ENCODE peak calls at places on chromosome 17, in eight cellular contexts. One of them, this sample, is unnamed.

GRCh38 chr17:77842148-77842905 is 116.2 kb upstream of the TNRC6C start:
- DNase-seq in A549: no peak
- DNase-seq in myocyte: no peak
- DNase-seq in adrenal gland: no peak
- DNase-seq in NT2/D1: no peak
- DNase-seq in neuronal stem cell: no peak
- DNase-seq in GM12865: no peak
- DNase-seq in neural progenitor cell: no peak
- DNase-seq in this sample: peak; percentile 77

GRCh38 chr17:81400154-81400938 is 5.1 kb downstream of the BAHCC1 start:
- DNase-seq in neural progenitor cell: peak; percentile 95
- DNase-seq in neuronal stem cell: peak; percentile 86
- DNase-seq in GM12865: no peak
- DNase-seq in myocyte: peak; percentile 68
- DNase-seq in A549: peak; percentile 64
- DNase-seq in NT2/D1: no peak
- DNase-seq in adrenal gland: peak; percentile 54
- DNase-seq in this sample: peak; percentile 81

GRCh38 chr17:9991351-9991750 is 86.3 kb upstream of the RCVRN start:
- DNase-seq in neural progenitor cell: no peak
- DNase-seq in myocyte: no peak
- DNase-seq in NT2/D1: no peak
- DNase-seq in A549: no peak
- DNase-seq in GM12865: no peak
- DNase-seq in adrenal gland: no peak
- DNase-seq in neuronal stem cell: no peak
- DNase-seq in this sample: no peak

GRCh38 chr17:39536468-39536867 is 71.3 kb downstream of the NEUROD2 start:
- DNase-seq in A549: no peak
- DNase-seq in adrenal gland: no peak
- DNase-seq in myocyte: no peak
- DNase-seq in NT2/D1: no peak
- DNase-seq in neural progenitor cell: no peak
- DNase-seq in GM12865: no peak
- DNase-seq in neuronal stem cell: no peak
- DNase-seq in this sample: no peak

GRCh38 chr17:57875109-57876022 is 25.5 kb upstream of the MRPS23 start:
- DNase-seq in GM12865: no peak
- DNase-seq in A549: peak; percentile 98
- DNase-seq in neuronal stem cell: peak; percentile 56
- DNase-seq in neural progenitor cell: peak; percentile 80
- DNase-seq in adrenal gland: peak; percentile 95
- DNase-seq in myocyte: peak; percentile 98
- DNase-seq in NT2/D1: no peak
- DNase-seq in this sample: peak; percentile 80

GRCh38 chr17:5282639-5283217 is 644 bp downstream of the RABEP1 start:
- DNase-seq in GM12865: no peak
- DNase-seq in neural progenitor cell: no peak
- DNase-seq in myocyte: peak; percentile 21
- DNase-seq in A549: no peak
- DNase-seq in adrenal gland: peak; percentile 29
- DNase-seq in neuronal stem cell: no peak
- DNase-seq in NT2/D1: no peak
- DNase-seq in this sample: no peak

GRCh38 chr17:80221401-80221800 is 1.2 kb downstream of the SLC26A11 start:
- DNase-seq in adrenal gland: peak; percentile 42
- DNase-seq in neural progenitor cell: no peak
- DNase-seq in NT2/D1: no peak
- DNase-seq in neuronal stem cell: no peak
- DNase-seq in GM12865: no peak
- DNase-seq in myocyte: no peak
- DNase-seq in A549: no peak
- DNase-seq in this sample: no peak

GRCh38 chr17:73566905-73567782 is 77.1 kb downstream of the SDK2 start:
- DNase-seq in neuronal stem cell: no peak
- DNase-seq in NT2/D1: peak; percentile 74
- DNase-seq in myocyte: no peak
- DNase-seq in A549: no peak
- DNase-seq in adrenal gland: no peak
- DNase-seq in neural progenitor cell: peak; percentile 57
- DNase-seq in GM12865: peak; percentile 15
- DNase-seq in this sample: no peak

GRCh38 chr17:77690271-77691161 is 268.0 kb upstream of the TNRC6C start:
- DNase-seq in GM12865: peak; percentile 9
- DNase-seq in A549: no peak
- DNase-seq in adrenal gland: no peak
- DNase-seq in myocyte: no peak
- DNase-seq in neuronal stem cell: no peak
- DNase-seq in neural progenitor cell: no peak
- DNase-seq in NT2/D1: no peak
- DNase-seq in this sample: peak; percentile 76

This sample was measured in NB4.